ENCODE peak calls at places on chromosomes 2 and 18, in five cellular contexts. E, P, U, O and X are unnamed samples.

GRCh38 chr2:42977236-42978174 is 185.1 kb upstream of the HAAO start:
- DNase-seq in E (no peak), U (no peak), O (peak; percentile 43), P (no peak), X (no peak)

GRCh38 chr2:46983065-46983801 is 67.6 kb upstream of the MCFD2 start:
- DNase-seq in O (no peak), P (peak; percentile 94), E (no peak), U (peak; percentile 77), X (peak; percentile 94)

GRCh38 chr18:74906189-74906588 is 302.8 kb downstream of the PTGR3 start:
- DNase-seq in O (no peak), U (no peak), P (no peak), E (peak; percentile 3), X (no peak)

GRCh38 chr2:10194021-10194820 is 71.7 kb downstream of the RRM2 start:
- DNase-seq in P (no peak), E (no peak), O (no peak), U (no peak), X (no peak)

GRCh38 chr2:237660381-237660900 is 33.1 kb downstream of the LRRFIP1 start:
- DNase-seq in U (no peak), P (no peak), O (no peak), E (no peak), X (no peak)

GRCh38 chr2:146481629-146482028 is 1363.2 kb upstream of the ACVR2A start:
- DNase-seq in O (no peak), P (no peak), E (no peak), U (no peak), X (no peak)

GRCh38 chr2:120952318-120952717 is 216.7 kb downstream of the GLI2 start:
- DNase-seq in O (no peak), U (no peak), P (no peak), E (no peak), X (no peak)

GRCh38 chr2:240793313-240794177 is 26.5 kb downstream of the KIF1A start:
- DNase-seq in P (no peak), O (peak; percentile 55), U (no peak), E (no peak), X (no peak)

GRCh38 chr18:13680612-13681011 is 45.7 kb downstream of the FAM210A start:
- DNase-seq in O (no peak), U (no peak), E (no peak), P (no peak), X (peak; percentile 66)

GRCh38 chr18:79496978-79497637 is 101.4 kb downstream of the NFATC1 start:
- DNase-seq in U (no peak), O (peak; percentile 90), E (no peak), P (no peak), X (no peak)